ENCODE peak calls at places on chromosomes 11 and 22, in six cellular contexts. One of them, this sample, is unnamed. For H3K4me1, the result is how much of the 10 kb centered on the place peaks cover.

GRCh38 chr22:27133951-27134664 is 476.7 kb downstream of the MIAT start:
- DNase-seq in upper lobe of right lung: no peak
- DNase-seq in CD8-positive, alpha-beta T cell: no peak
- DNase-seq in fibroblast of lung: peak
- DNase-seq in transverse colon: peak
- DNase-seq in effector memory CD4-positive, alpha-beta T cell: no peak
- DNase-seq in this sample: no peak

GRCh38 chr22:49266561-49267519 is 560.8 kb downstream of the BRD1 start:
- DNase-seq in upper lobe of right lung: no peak
- DNase-seq in CD8-positive, alpha-beta T cell: no peak
- DNase-seq in fibroblast of lung: no peak
- DNase-seq in transverse colon: no peak
- DNase-seq in effector memory CD4-positive, alpha-beta T cell: no peak
- DNase-seq in this sample: no peak

GRCh38 chr11:130413383-130414106 is 14.9 kb downstream of the ADAMTS8 start:
- DNase-seq in upper lobe of right lung: no peak
- DNase-seq in CD8-positive, alpha-beta T cell: no peak
- DNase-seq in fibroblast of lung: peak
- DNase-seq in transverse colon: no peak
- DNase-seq in effector memory CD4-positive, alpha-beta T cell: no peak
- DNase-seq in this sample: no peak

GRCh38 chr22:48864748-48865147 is 962.9 kb downstream of the BRD1 start:
- DNase-seq in upper lobe of right lung: peak
- DNase-seq in CD8-positive, alpha-beta T cell: no peak
- DNase-seq in fibroblast of lung: no peak
- DNase-seq in transverse colon: no peak
- DNase-seq in effector memory CD4-positive, alpha-beta T cell: no peak
- DNase-seq in this sample: no peak

GRCh38 chr22:35950262-35950661 is 78.4 kb downstream of the RBFOX2 start:
- DNase-seq in upper lobe of right lung: no peak
- DNase-seq in CD8-positive, alpha-beta T cell: no peak
- DNase-seq in fibroblast of lung: no peak
- DNase-seq in transverse colon: no peak
- DNase-seq in effector memory CD4-positive, alpha-beta T cell: no peak
- DNase-seq in this sample: no peak

GRCh38 chr11:118305726-118306125 is 1.2 kb downstream of the CD3E start:
- DNase-seq in upper lobe of right lung: no peak
- DNase-seq in CD8-positive, alpha-beta T cell: peak
- DNase-seq in fibroblast of lung: no peak
- DNase-seq in transverse colon: no peak
- DNase-seq in effector memory CD4-positive, alpha-beta T cell: peak
- DNase-seq in this sample: no peak

GRCh38 chr11:66465371-66466224 is 1.1 kb upstream of the PELI3 start:
- DNase-seq in upper lobe of right lung: no peak
- DNase-seq in CD8-positive, alpha-beta T cell: no peak
- DNase-seq in fibroblast of lung: no peak
- DNase-seq in transverse colon: no peak
- DNase-seq in effector memory CD4-positive, alpha-beta T cell: no peak
- DNase-seq in this sample: no peak

GRCh38 chr11:66316849-66317251 is at the start of gene CD248:
- DNase-seq in upper lobe of right lung: peak
- DNase-seq in CD8-positive, alpha-beta T cell: no peak
- DNase-seq in fibroblast of lung: peak
- DNase-seq in transverse colon: peak
- DNase-seq in effector memory CD4-positive, alpha-beta T cell: no peak
- DNase-seq in this sample: no peak

GRCh38 chr11:103543456-103543855 is 434.2 kb downstream of the DYNC2H1 start:
- DNase-seq in upper lobe of right lung: no peak
- DNase-seq in CD8-positive, alpha-beta T cell: no peak
- DNase-seq in fibroblast of lung: no peak
- DNase-seq in transverse colon: no peak
- DNase-seq in effector memory CD4-positive, alpha-beta T cell: no peak
- DNase-seq in this sample: no peak

GRCh38 chr22:24289138-24289537 is 18.5 kb downstream of the SPECC1L start:
- DNase-seq in upper lobe of right lung: no peak
- DNase-seq in CD8-positive, alpha-beta T cell: no peak
- DNase-seq in fibroblast of lung: peak
- DNase-seq in transverse colon: no peak
- DNase-seq in effector memory CD4-positive, alpha-beta T cell: no peak
- DNase-seq in this sample: no peak

GRCh38 chr22:30024231-30024630 is 56.0 kb upstream of the HORMAD2 start:
- DNase-seq in upper lobe of right lung: no peak
- DNase-seq in CD8-positive, alpha-beta T cell: no peak
- DNase-seq in fibroblast of lung: no peak
- DNase-seq in transverse colon: no peak
- DNase-seq in effector memory CD4-positive, alpha-beta T cell: no peak
- DNase-seq in this sample: no peak

GRCh38 chr11:127470485-127470884 is 469.9 kb upstream of the KIRREL3 start:
- DNase-seq in upper lobe of right lung: no peak
- DNase-seq in CD8-positive, alpha-beta T cell: no peak
- DNase-seq in fibroblast of lung: no peak
- DNase-seq in transverse colon: peak
- DNase-seq in effector memory CD4-positive, alpha-beta T cell: no peak
- DNase-seq in this sample: no peak

GRCh38 chr22:24875862-24876506 is 70.0 kb downstream of the SGSM1 start:
- DNase-seq in upper lobe of right lung: no peak
- DNase-seq in CD8-positive, alpha-beta T cell: no peak
- DNase-seq in fibroblast of lung: peak
- DNase-seq in transverse colon: no peak
- DNase-seq in effector memory CD4-positive, alpha-beta T cell: no peak
- DNase-seq in this sample: peak

GRCh38 chr22:35299217-35299716 is 427 bp upstream of the TOM1 start:
- DNase-seq in upper lobe of right lung: no peak
- DNase-seq in CD8-positive, alpha-beta T cell: no peak
- DNase-seq in fibroblast of lung: peak
- DNase-seq in transverse colon: no peak
- DNase-seq in effector memory CD4-positive, alpha-beta T cell: no peak
- DNase-seq in this sample: no peak

GRCh38 chr11:85826096-85826855 is 15.3 kb upstream of the SYTL2 start:
- DNase-seq in upper lobe of right lung: no peak
- DNase-seq in CD8-positive, alpha-beta T cell: no peak
- DNase-seq in fibroblast of lung: peak
- DNase-seq in transverse colon: peak
- DNase-seq in effector memory CD4-positive, alpha-beta T cell: no peak
- DNase-seq in this sample: no peak

GRCh38 chr11:94938399-94939055 is 34.8 kb downstream of the CWC15 start:
- DNase-seq in upper lobe of right lung: no peak
- DNase-seq in CD8-positive, alpha-beta T cell: no peak
- DNase-seq in fibroblast of lung: peak
- DNase-seq in transverse colon: no peak
- DNase-seq in effector memory CD4-positive, alpha-beta T cell: no peak
- DNase-seq in this sample: no peak
- H3K27ac ChIP-seq in upper lobe of right lung: peak
- H3K27ac ChIP-seq in CD8-positive, alpha-beta T cell: no peak
- H3K27ac ChIP-seq in fibroblast of lung: peak
- H3K27ac ChIP-seq in transverse colon: no peak
- H3K27ac ChIP-seq in effector memory CD4-positive, alpha-beta T cell: no peak
- H3K27ac ChIP-seq in this sample: no peak

DNA sequence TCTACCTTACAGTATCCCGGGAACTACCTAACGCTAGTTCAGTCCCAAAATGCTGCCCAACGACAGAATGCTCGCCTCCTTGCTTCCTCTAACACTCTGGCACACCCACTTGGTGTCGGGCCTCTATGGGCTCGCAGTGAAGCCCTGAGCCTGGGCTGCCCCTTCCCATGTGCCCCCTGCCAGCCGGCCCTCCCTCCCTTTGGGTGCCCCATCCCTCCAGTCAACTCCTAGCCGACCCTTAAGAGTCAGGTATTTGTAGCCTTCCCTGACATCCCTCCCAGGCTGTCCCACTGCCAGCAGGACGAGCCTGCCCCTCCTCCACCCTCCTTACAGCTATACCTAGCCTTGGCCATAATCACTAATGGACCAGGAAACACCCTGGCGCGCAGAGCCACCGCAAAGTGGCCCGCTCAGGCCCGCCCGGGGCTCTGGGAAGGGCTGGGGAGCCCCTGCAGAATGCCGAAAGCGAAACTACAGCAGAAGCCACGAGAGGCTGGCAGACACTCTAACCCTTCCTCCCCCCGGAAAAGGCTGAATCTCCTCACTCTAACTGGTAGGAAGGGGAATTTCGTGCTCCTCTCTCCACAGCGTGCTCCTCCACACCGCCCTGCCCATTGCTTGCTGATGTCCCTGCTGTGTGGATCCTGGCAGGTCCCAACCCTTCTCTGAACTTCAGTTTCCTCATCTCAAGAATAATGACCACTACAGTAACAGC is 8.2 kb downstream of the CBX7 start:
- DNase-seq in upper lobe of right lung: no peak
- DNase-seq in CD8-positive, alpha-beta T cell: peak
- DNase-seq in fibroblast of lung: peak
- DNase-seq in transverse colon: peak
- DNase-seq in effector memory CD4-positive, alpha-beta T cell: peak
- DNase-seq in this sample: no peak
- H3K4me1 ChIP-seq in upper lobe of right lung: under half
- H3K4me1 ChIP-seq in CD8-positive, alpha-beta T cell: under half
- H3K4me1 ChIP-seq in fibroblast of lung: under half
- H3K4me1 ChIP-seq in transverse colon: under half
- H3K4me1 ChIP-seq in effector memory CD4-positive, alpha-beta T cell: under half
- H3K4me1 ChIP-seq in this sample: under half

GRCh38 chr11:15885913-15886698 is 470.2 kb downstream of the SOX6 start:
- DNase-seq in upper lobe of right lung: no peak
- DNase-seq in CD8-positive, alpha-beta T cell: no peak
- DNase-seq in fibroblast of lung: no peak
- DNase-seq in transverse colon: no peak
- DNase-seq in effector memory CD4-positive, alpha-beta T cell: no peak
- DNase-seq in this sample: no peak
- H3K27ac ChIP-seq in upper lobe of right lung: no peak
- H3K27ac ChIP-seq in CD8-positive, alpha-beta T cell: no peak
- H3K27ac ChIP-seq in fibroblast of lung: no peak
- H3K27ac ChIP-seq in transverse colon: no peak
- H3K27ac ChIP-seq in effector memory CD4-positive, alpha-beta T cell: no peak
- H3K27ac ChIP-seq in this sample: no peak

GRCh38 chr11:72222106-72222891 is 2.3 kb upstream of the INPPL1 start:
- DNase-seq in upper lobe of right lung: no peak
- DNase-seq in CD8-positive, alpha-beta T cell: peak
- DNase-seq in fibroblast of lung: no peak
- DNase-seq in transverse colon: no peak
- DNase-seq in effector memory CD4-positive, alpha-beta T cell: no peak
- DNase-seq in this sample: no peak
- H3K4me1 ChIP-seq in upper lobe of right lung: under half
- H3K4me1 ChIP-seq in CD8-positive, alpha-beta T cell: under half
- H3K4me1 ChIP-seq in fibroblast of lung: under half
- H3K4me1 ChIP-seq in transverse colon: under half
- H3K4me1 ChIP-seq in effector memory CD4-positive, alpha-beta T cell: under half
- H3K4me1 ChIP-seq in this sample: under half

DNA sequence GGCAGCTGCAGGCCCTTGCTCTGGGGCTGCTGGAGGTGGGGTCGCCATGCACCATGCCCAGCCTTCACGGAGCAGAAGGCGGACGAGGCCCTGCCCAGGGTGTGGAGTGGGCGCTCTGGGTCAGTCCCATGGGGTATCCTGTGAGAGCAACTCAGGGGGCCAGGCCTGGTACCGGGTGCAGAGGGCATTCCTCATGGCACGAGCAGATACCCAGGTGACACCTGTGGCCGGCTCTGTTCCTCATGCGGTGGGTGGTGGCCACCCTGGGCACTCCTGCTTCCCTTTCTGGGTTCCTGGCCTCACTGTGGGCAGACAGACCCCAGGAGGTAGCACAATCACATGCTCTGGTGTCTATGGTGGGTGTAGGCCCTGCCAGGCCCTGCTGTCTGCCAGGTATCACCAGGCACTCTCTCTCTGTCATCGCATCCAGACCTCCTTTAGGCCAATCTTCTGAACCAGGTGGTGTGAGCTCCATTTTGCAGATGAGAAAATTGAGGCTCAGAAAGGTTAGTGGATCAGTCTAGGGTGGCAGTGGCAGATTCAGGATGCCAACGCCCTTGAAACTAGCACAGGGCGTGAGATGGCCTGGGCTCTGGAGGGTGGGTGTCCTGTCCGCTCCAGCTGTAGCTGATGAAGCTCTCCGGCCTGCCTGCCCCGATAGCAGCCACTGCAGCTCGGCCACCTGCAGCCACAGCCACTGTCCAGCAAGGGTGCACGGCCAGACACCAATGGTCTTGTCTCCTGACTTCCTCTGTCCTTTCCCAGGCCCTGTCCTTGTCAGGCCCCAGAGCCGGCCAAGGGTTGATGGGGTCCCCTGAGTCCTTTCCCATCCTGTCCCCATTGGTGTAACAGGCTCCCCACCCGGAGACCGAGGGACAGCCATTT is 15.1 kb downstream of the DGKZ start:
- DNase-seq in upper lobe of right lung: no peak
- DNase-seq in CD8-positive, alpha-beta T cell: no peak
- DNase-seq in fibroblast of lung: no peak
- DNase-seq in transverse colon: no peak
- DNase-seq in effector memory CD4-positive, alpha-beta T cell: no peak
- DNase-seq in this sample: no peak
- H3K27ac ChIP-seq in upper lobe of right lung: peak
- H3K27ac ChIP-seq in CD8-positive, alpha-beta T cell: peak
- H3K27ac ChIP-seq in fibroblast of lung: peak
- H3K27ac ChIP-seq in transverse colon: peak
- H3K27ac ChIP-seq in effector memory CD4-positive, alpha-beta T cell: peak
- H3K27ac ChIP-seq in this sample: no peak

GRCh38 chr11:78800089-78800690 is 225.5 kb upstream of the NARS2 start:
- DNase-seq in upper lobe of right lung: no peak
- DNase-seq in CD8-positive, alpha-beta T cell: no peak
- DNase-seq in fibroblast of lung: no peak
- DNase-seq in transverse colon: no peak
- DNase-seq in effector memory CD4-positive, alpha-beta T cell: no peak
- DNase-seq in this sample: no peak

GRCh38 chr11:78801161-78801884 is 226.7 kb upstream of the NARS2 start:
- DNase-seq in upper lobe of right lung: no peak
- DNase-seq in CD8-positive, alpha-beta T cell: no peak
- DNase-seq in fibroblast of lung: peak
- DNase-seq in transverse colon: peak
- DNase-seq in effector memory CD4-positive, alpha-beta T cell: no peak
- DNase-seq in this sample: no peak

GRCh38 chr11:78802058-78802633 is 227.5 kb upstream of the NARS2 start:
- DNase-seq in upper lobe of right lung: no peak
- DNase-seq in CD8-positive, alpha-beta T cell: no peak
- DNase-seq in fibroblast of lung: peak
- DNase-seq in transverse colon: no peak
- DNase-seq in effector memory CD4-positive, alpha-beta T cell: no peak
- DNase-seq in this sample: no peak

GRCh38 chr11:78798567-78799170 is 224.0 kb upstream of the NARS2 start:
- DNase-seq in upper lobe of right lung: peak
- DNase-seq in CD8-positive, alpha-beta T cell: no peak
- DNase-seq in fibroblast of lung: peak
- DNase-seq in transverse colon: peak
- DNase-seq in effector memory CD4-positive, alpha-beta T cell: no peak
- DNase-seq in this sample: no peak

DNA sequence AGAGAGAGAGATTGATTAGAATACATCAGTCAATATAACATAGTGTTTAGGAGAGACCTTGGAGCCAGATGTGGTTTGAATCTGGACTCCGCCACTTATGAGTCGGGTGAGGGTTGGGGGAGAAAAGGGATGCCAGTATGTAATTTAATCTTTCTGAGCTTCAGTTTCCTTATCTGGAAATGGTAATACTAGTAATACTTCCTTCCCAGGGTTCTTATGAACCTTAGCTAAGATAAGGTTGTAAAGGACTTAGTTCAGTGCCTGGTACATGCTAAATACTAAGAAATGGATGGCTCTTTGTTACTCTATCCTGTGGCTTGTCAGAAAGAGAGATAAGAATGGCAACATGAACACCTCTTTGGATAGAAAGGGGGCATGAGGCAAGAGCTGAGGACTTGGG is 226.1 kb upstream of the NARS2 start:
- DNase-seq in upper lobe of right lung: no peak
- DNase-seq in CD8-positive, alpha-beta T cell: no peak
- DNase-seq in fibroblast of lung: peak
- DNase-seq in transverse colon: no peak
- DNase-seq in effector memory CD4-positive, alpha-beta T cell: no peak
- DNase-seq in this sample: no peak
- H3K4me1 ChIP-seq in upper lobe of right lung: under half
- H3K4me1 ChIP-seq in CD8-positive, alpha-beta T cell: under half
- H3K4me1 ChIP-seq in fibroblast of lung: under half
- H3K4me1 ChIP-seq in transverse colon: under half
- H3K4me1 ChIP-seq in effector memory CD4-positive, alpha-beta T cell: under half
- H3K4me1 ChIP-seq in this sample: under half

This sample was measured in iPS DF 6.9.